ENCODE peak calls at places on chromosomes 4 and X, in eight cellular contexts. T is A549, E is sigmoid colon, O is transverse colon, U is tibial nerve, R is stomach, Q is ovary, A is K562. M is an unnamed sample. For H3K4me1, the result is how much of the 10 kb centered on the place peaks cover.

GRCh38 chrX:57367649-57368048 is 81.1 kb downstream of the FAAH2 start:
- DNase-seq in E (no peak), A (no peak), R (no peak), U (peak), T (no peak), O (no peak), Q (no peak), M (no peak)

GRCh38 chr4:38503689-38504395 is 160.2 kb upstream of the KLF3 start:
- DNase-seq in U (no peak), Q (no peak), A (no peak), O (no peak), E (no peak), T (no peak), R (no peak), M (no peak)

GRCh38 chrX:31268359-31268758 is 196.5 kb upstream of the FTHL17 start:
- DNase-seq in Q (no peak), U (no peak), E (no peak), O (no peak), R (no peak), T (no peak), A (no peak), M (no peak)

GRCh38 chr4:64564126-64564525 is 154.9 kb upstream of the TECRL start:
- DNase-seq in Q (no peak), O (no peak), T (no peak), U (no peak), R (no peak), A (no peak), E (no peak), M (no peak)

GRCh38 chr4:19850909-19851308 is 400.8 kb upstream of the SLIT2 start:
- DNase-seq in R (no peak), E (no peak), A (no peak), Q (no peak), O (no peak), T (peak), U (no peak), M (no peak)

GRCh38 chrX:25976683-25977310 is 161.3 kb upstream of the MAGEB18 start:
- DNase-seq in R (no peak), U (no peak), A (no peak), T (no peak), Q (no peak), E (no peak), O (no peak), M (no peak)

GRCh38 chr4:165698272-165698671 is 174.8 kb upstream of the TLL1 start:
- DNase-seq in R (no peak), Q (no peak), U (no peak), E (no peak), O (no peak), T (no peak), A (no peak), M (no peak)

GRCh38 chr4:39450618-39451017 is 8.1 kb downstream of the RPL9 start:
- DNase-seq in A (no peak), O (no peak), Q (no peak), R (no peak), E (no peak), T (no peak), U (no peak), M (no peak)

GRCh38 chrX:137574784-137575298 is 8.9 kb downstream of the ZIC3 start:
- DNase-seq in R (no peak), A (no peak), Q (no peak), O (no peak), T (no peak), E (no peak), U (no peak), M (no peak)

GRCh38 chr4:76982638-76983579 is 33.4 kb downstream of the SEPTIN11 start:
- DNase-seq in A (peak), R (no peak), O (no peak), E (no peak), T (no peak), Q (no peak), U (no peak), M (no peak)

GRCh38 chr4:67083496-67083895 is 461.8 kb downstream of the CENPC start:
- DNase-seq in U (no peak), Q (no peak), A (no peak), E (no peak), T (no peak), O (no peak), R (no peak), M (no peak)

GRCh38 chrX:154793084-154793483 is 12.2 kb downstream of the MPP1 start:
- DNase-seq in E (no peak), A (no peak), R (no peak), O (no peak), T (peak), U (no peak), Q (no peak), M (no peak)

GRCh38 chrX:55521687-55522086 is 32.0 kb upstream of the USP51 start:
- DNase-seq in Q (no peak), R (peak), U (no peak), A (no peak), O (no peak), T (no peak), E (no peak), M (no peak)

GRCh38 chrX:108121291-108121690 is 29.7 kb downstream of the ATG4A start:
- DNase-seq in R (no peak), Q (no peak), T (no peak), A (no peak), E (no peak), O (no peak), U (no peak), M (no peak)

GRCh38 chr4:183659029-183659870 is at the start of the genes RWDD4 and TRAPPC11:
- DNase-seq in A (peak), R (peak), Q (peak), U (peak), E (peak), O (peak), T (peak), M (peak)

DNA sequence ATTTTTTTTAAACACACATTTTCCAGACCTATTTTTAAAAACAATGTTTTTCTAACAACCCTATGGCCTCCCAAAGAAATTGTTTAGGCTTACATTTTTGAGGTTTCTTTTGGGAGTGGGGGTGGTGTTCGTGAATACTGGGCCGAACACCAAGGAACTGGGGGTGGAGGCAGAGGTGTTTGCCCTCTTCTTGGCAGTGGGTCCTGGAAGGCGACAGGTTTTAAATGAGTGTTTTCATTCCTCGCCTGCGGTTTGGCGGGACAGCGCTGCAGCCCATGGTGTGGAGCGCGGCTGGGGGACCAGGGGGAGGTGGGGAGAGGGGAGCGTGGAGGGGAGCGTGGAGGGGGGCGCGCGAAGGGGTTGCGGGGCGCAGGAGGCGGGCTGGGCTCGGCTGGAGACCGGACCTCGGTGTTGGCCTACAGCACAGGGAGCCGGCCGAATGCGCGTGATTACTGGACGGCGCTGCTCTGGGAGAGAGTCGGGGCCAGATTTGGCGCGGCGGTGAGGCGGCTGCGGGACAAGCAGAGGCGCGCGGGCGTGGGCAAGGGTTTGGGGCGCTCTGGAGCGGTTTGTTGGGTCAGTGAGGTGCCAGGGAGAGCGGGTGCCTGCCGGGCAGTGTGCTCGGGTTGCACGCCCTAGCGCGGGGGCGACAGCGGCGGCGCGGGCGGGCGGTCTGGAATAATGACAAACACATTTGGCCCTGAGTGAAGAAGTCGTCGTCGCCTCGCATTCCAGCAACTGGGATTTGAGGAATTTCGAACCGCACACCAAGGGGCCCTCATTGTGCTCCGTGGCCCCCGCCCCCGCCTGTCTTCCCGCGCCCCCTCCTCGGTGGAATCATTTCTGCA is 762 bp downstream of the PDGFRA start:
- DNase-seq in Q (peak), T (no peak), E (no peak), O (no peak), A (no peak), R (no peak), U (no peak), M (no peak)
- H3K4me1 ChIP-seq in Q (under half), T (under half), E (half or more), O (half or more), A (under half), R (half or more), U (under half), M (half or more)

GRCh38 chrX:102714994-102715393 is 2.7 kb downstream of the GPRASP2 start:
- DNase-seq in Q (no peak), O (no peak), U (no peak), E (no peak), T (no peak), R (no peak), A (no peak), M (no peak)
- TF ChIP-seq CTCF in Q (no peak), O (no peak), U (no peak), E (no peak), T (no peak), R (no peak), A (no peak), M (no peak)

DNA sequence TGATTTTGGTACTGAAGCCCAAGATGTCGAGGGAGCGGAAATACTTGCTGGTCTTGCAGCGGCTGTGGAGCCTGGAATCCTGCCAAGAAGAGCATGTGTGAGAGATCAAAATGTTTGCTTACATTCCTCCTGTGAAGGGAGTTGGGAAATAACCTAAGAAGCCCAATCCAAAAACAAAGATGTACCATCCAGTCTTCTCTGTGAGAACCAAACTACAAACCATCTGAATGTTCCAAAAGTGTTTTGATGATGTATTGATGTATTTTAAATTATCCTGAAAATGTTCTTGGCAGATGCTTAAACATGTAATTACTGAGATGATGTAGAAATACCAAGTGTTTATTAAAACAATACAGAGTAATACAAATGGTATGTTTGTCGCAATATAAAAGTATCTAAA is 10.1 kb upstream of the ADH1A start:
- DNase-seq in U (peak), Q (peak), A (peak), R (peak), O (peak), E (peak), T (peak), M (peak)
- TF ChIP-seq EP300 in U (peak), Q (peak), A (no peak), R (no peak), O (peak), E (peak), T (no peak), M (no peak)

GRCh38 chrX:2689773-2690666 is 1.1 kb upstream of the CD99 start:
- DNase-seq in Q (peak), O (peak), R (no peak), U (no peak), T (no peak), A (no peak), E (no peak), M (no peak)

GRCh38 chrX:2690856-2691542 is at the start of gene CD99:
- DNase-seq in O (peak), E (peak), A (peak), U (peak), R (peak), T (peak), Q (peak), M (peak)

GRCh38 chrX:2692221-2693122 is 1.4 kb downstream of the CD99 start:
- DNase-seq in Q (peak), E (no peak), A (peak), R (peak), O (peak), U (no peak), T (peak), M (peak)

GRCh38 chrX:2693123-2693438 is 2.0 kb downstream of the CD99 start:
- DNase-seq in U (no peak), O (no peak), R (no peak), A (no peak), E (no peak), T (no peak), Q (no peak), M (no peak)

GRCh38 chrX:2691543-2692220 is 587 bp downstream of the CD99 start:
- DNase-seq in E (peak), Q (peak), T (peak), U (peak), A (peak), O (peak), R (peak), M (peak)
- H3K4me1 ChIP-seq in E (half or more), Q (under half), T (under half), U (under half), A (under half), O (half or more), R (half or more), M (under half)

DNA sequence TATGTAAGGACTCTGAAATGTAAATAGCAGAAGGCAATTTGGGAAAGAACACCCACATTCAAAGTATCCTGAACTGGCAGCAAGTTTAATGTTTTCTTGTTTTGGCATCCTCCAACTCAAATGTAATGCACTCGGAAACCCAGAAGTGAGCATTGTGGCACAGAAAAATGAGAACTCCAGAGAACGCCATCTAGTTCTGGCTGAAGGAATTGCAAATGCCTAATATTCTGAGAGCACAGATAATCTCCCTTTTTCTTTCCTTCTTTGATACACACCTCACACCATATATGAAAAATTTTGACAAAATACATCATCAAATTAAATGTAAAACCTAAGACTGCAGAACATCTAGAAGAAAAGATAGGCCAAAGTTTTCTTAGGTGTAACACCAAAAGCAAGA is 52.1 kb downstream of the PWWP3B start:
- DNase-seq in U (no peak), T (no peak), Q (no peak), A (no peak), R (no peak), O (no peak), E (no peak), M (no peak)
- TF ChIP-seq CTCF in U (no peak), T (peak), Q (no peak), A (no peak), R (peak), O (no peak), E (no peak), M (no peak)

GRCh38 chrX:77275392-77275791 is 171.8 kb upstream of the FGF16 start:
- DNase-seq in O (no peak), R (no peak), Q (no peak), E (no peak), A (no peak), U (no peak), T (no peak), M (no peak)
- TF ChIP-seq EP300 in O (no peak), R (no peak), Q (no peak), E (no peak), A (no peak), U (no peak), T (no peak), M (no peak)

DNA sequence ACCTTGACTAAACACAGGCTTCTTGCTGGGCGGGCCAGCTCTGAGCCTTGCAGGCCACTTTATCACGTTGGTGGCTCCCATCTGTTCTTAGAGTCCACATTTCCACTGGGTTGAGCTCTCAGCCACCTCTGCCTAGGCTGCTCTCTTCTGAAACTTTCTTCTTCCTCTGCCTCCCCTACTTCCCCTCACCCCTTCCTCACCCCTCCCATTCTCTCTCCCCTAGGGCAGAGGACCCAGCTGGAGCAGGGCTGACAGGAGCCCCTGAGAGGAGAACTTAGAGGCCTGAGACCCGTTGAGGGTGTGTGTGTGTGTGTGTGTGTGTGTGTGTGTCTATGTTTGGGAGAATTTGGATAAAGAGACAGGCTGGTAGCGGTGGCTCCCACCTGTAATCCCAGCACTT is 19.9 kb upstream of the TMSB4X start:
- DNase-seq in T (no peak), E (no peak), R (no peak), U (no peak), Q (no peak), O (no peak), A (no peak), M (no peak)
- H3K4me1 ChIP-seq in T (under half), E (under half), R (under half), U (under half), Q (under half), O (under half), A (under half), M (under half)

GRCh38 chr4:54427826-54428225 is 198.7 kb downstream of the PDGFRA start:
- DNase-seq in U (no peak), E (no peak), Q (no peak), A (no peak), O (no peak), T (no peak), R (no peak), M (no peak)

GRCh38 chr4:54428940-54429339 is 199.8 kb downstream of the PDGFRA start:
- DNase-seq in T (no peak), U (no peak), E (no peak), R (no peak), Q (no peak), A (no peak), O (no peak), M (no peak)

GRCh38 chr4:54433686-54434085 is 204.6 kb downstream of the PDGFRA start:
- DNase-seq in U (no peak), E (no peak), R (no peak), T (peak), A (peak), O (no peak), Q (no peak), M (no peak)
- TF ChIP-seq CTCF in U (no peak), E (peak), R (peak), T (no peak), A (peak), O (no peak), Q (no peak), M (no peak)

M was measured in suprapubic skin.